ENCODE peak calls at places on chromosomes 13 and 19, in nine cellular contexts. One of them, this sample, is unnamed.
A peak's percentile ranks its signal among the peaks of the same experiment; 100 is the strongest.

GRCh38 chr13:88908896-88909535 is 1237.8 kb downstream of the SLITRK5 start:
- DNase-seq in foreskin fibroblast: no peak
- DNase-seq in GM06990: no peak
- DNase-seq in PC-3: no peak
- DNase-seq in psoas muscle: no peak
- DNase-seq in gastrocnemius medialis: no peak
- DNase-seq in neural progenitor cell: peak; percentile 4
- DNase-seq in cardiac fibroblast: no peak
- DNase-seq in thoracic aorta: no peak
- DNase-seq in this sample: no peak

GRCh38 chr19:41439441-41440222 is at the start of gene DMAC2:
- DNase-seq in foreskin fibroblast: peak; percentile 95
- DNase-seq in GM06990: peak; percentile 93
- DNase-seq in PC-3: peak; percentile 97
- DNase-seq in psoas muscle: peak; percentile 98
- DNase-seq in gastrocnemius medialis: peak; percentile 97
- DNase-seq in neural progenitor cell: peak; percentile 99
- DNase-seq in cardiac fibroblast: peak; percentile 99
- DNase-seq in thoracic aorta: peak; percentile 96
- DNase-seq in this sample: peak; percentile 80

GRCh38 chr13:36820222-36820621 is 1.2 kb downstream of the RFXAP start:
- DNase-seq in foreskin fibroblast: no peak
- DNase-seq in GM06990: peak; percentile 41
- DNase-seq in PC-3: no peak
- DNase-seq in psoas muscle: no peak
- DNase-seq in gastrocnemius medialis: no peak
- DNase-seq in neural progenitor cell: no peak
- DNase-seq in cardiac fibroblast: peak; percentile 21
- DNase-seq in thoracic aorta: no peak
- DNase-seq in this sample: no peak

GRCh38 chr13:34638897-34639296 is 303.2 kb upstream of the NBEA start:
- DNase-seq in foreskin fibroblast: no peak
- DNase-seq in GM06990: no peak
- DNase-seq in PC-3: no peak
- DNase-seq in psoas muscle: no peak
- DNase-seq in gastrocnemius medialis: no peak
- DNase-seq in neural progenitor cell: peak; percentile 30
- DNase-seq in cardiac fibroblast: no peak
- DNase-seq in thoracic aorta: no peak
- DNase-seq in this sample: no peak

GRCh38 chr13:45393941-45394570 is 24.1 kb downstream of the SLC25A30 start:
- DNase-seq in foreskin fibroblast: peak; percentile 45
- DNase-seq in GM06990: no peak
- DNase-seq in PC-3: peak; percentile 56
- DNase-seq in psoas muscle: no peak
- DNase-seq in gastrocnemius medialis: peak; percentile 28
- DNase-seq in neural progenitor cell: peak; percentile 74
- DNase-seq in cardiac fibroblast: peak; percentile 63
- DNase-seq in thoracic aorta: no peak
- DNase-seq in this sample: no peak

GRCh38 chr19:3586124-3586626 is 897 bp downstream of the GIPC3 start:
- DNase-seq in foreskin fibroblast: no peak
- DNase-seq in GM06990: no peak
- DNase-seq in PC-3: no peak
- DNase-seq in psoas muscle: no peak
- DNase-seq in gastrocnemius medialis: no peak
- DNase-seq in neural progenitor cell: peak; percentile 79
- DNase-seq in cardiac fibroblast: no peak
- DNase-seq in thoracic aorta: no peak
- DNase-seq in this sample: no peak

GRCh38 chr13:23868521-23868920 is 20.7 kb downstream of the MIPEP start:
- DNase-seq in foreskin fibroblast: peak; percentile 38
- DNase-seq in GM06990: no peak
- DNase-seq in PC-3: peak; percentile 90
- DNase-seq in psoas muscle: no peak
- DNase-seq in gastrocnemius medialis: no peak
- DNase-seq in neural progenitor cell: no peak
- DNase-seq in cardiac fibroblast: peak; percentile 93
- DNase-seq in thoracic aorta: no peak
- DNase-seq in this sample: peak; percentile 59

GRCh38 chr19:3210347-3211017 is 14.0 kb upstream of the CELF5 start:
- DNase-seq in foreskin fibroblast: peak; percentile 15
- DNase-seq in GM06990: peak; percentile 56
- DNase-seq in PC-3: peak; percentile 35
- DNase-seq in psoas muscle: peak; percentile 77
- DNase-seq in gastrocnemius medialis: no peak
- DNase-seq in neural progenitor cell: peak; percentile 61
- DNase-seq in cardiac fibroblast: peak; percentile 47
- DNase-seq in thoracic aorta: no peak
- DNase-seq in this sample: no peak

GRCh38 chr13:46797468-46798237 is 692 bp upstream of the ESD start:
- DNase-seq in foreskin fibroblast: peak; percentile 18
- DNase-seq in GM06990: no peak
- DNase-seq in PC-3: no peak
- DNase-seq in psoas muscle: no peak
- DNase-seq in gastrocnemius medialis: no peak
- DNase-seq in neural progenitor cell: peak; percentile 6
- DNase-seq in cardiac fibroblast: no peak
- DNase-seq in thoracic aorta: no peak
- DNase-seq in this sample: no peak

GRCh38 chr13:75418997-75419396 is 63.0 kb downstream of the TBC1D4 start:
- DNase-seq in foreskin fibroblast: no peak
- DNase-seq in GM06990: no peak
- DNase-seq in PC-3: no peak
- DNase-seq in psoas muscle: no peak
- DNase-seq in gastrocnemius medialis: no peak
- DNase-seq in neural progenitor cell: no peak
- DNase-seq in cardiac fibroblast: peak; percentile 42
- DNase-seq in thoracic aorta: no peak
- DNase-seq in this sample: no peak

GRCh38 chr19:42095814-42096230 is 19.9 kb downstream of the ZNF574 start:
- DNase-seq in foreskin fibroblast: no peak
- DNase-seq in GM06990: no peak
- DNase-seq in PC-3: no peak
- DNase-seq in psoas muscle: no peak
- DNase-seq in gastrocnemius medialis: no peak
- DNase-seq in neural progenitor cell: peak; percentile 83
- DNase-seq in cardiac fibroblast: no peak
- DNase-seq in thoracic aorta: no peak
- DNase-seq in this sample: no peak

GRCh38 chr19:49929121-49929610 is at the start of the genes ATF5 and NUP62:
- DNase-seq in foreskin fibroblast: peak; percentile 67
- DNase-seq in GM06990: peak; percentile 93
- DNase-seq in PC-3: peak; percentile 90
- DNase-seq in psoas muscle: peak; percentile 95
- DNase-seq in gastrocnemius medialis: peak; percentile 66
- DNase-seq in neural progenitor cell: peak; percentile 93
- DNase-seq in cardiac fibroblast: peak; percentile 89
- DNase-seq in thoracic aorta: peak; percentile 60
- DNase-seq in this sample: no peak

GRCh38 chr19:49925486-49925885 is 3.5 kb upstream of the ATF5 start:
- DNase-seq in foreskin fibroblast: no peak
- DNase-seq in GM06990: no peak
- DNase-seq in PC-3: no peak
- DNase-seq in psoas muscle: no peak
- DNase-seq in gastrocnemius medialis: no peak
- DNase-seq in neural progenitor cell: no peak
- DNase-seq in cardiac fibroblast: no peak
- DNase-seq in thoracic aorta: no peak
- DNase-seq in this sample: no peak

GRCh38 chr19:49926520-49926919 is 2.5 kb upstream of the ATF5 start:
- DNase-seq in foreskin fibroblast: no peak
- DNase-seq in GM06990: no peak
- DNase-seq in PC-3: no peak
- DNase-seq in psoas muscle: no peak
- DNase-seq in gastrocnemius medialis: no peak
- DNase-seq in neural progenitor cell: no peak
- DNase-seq in cardiac fibroblast: no peak
- DNase-seq in thoracic aorta: no peak
- DNase-seq in this sample: no peak

GRCh38 chr19:49929611-49930482 is 543 bp upstream of the NUP62 start:
- DNase-seq in foreskin fibroblast: peak; percentile 94
- DNase-seq in GM06990: peak; percentile 93
- DNase-seq in PC-3: peak; percentile 98
- DNase-seq in psoas muscle: peak; percentile 95
- DNase-seq in gastrocnemius medialis: peak; percentile 91
- DNase-seq in neural progenitor cell: peak; percentile 98
- DNase-seq in cardiac fibroblast: peak; percentile 99
- DNase-seq in thoracic aorta: peak; percentile 84
- DNase-seq in this sample: peak; percentile 72

DNA sequence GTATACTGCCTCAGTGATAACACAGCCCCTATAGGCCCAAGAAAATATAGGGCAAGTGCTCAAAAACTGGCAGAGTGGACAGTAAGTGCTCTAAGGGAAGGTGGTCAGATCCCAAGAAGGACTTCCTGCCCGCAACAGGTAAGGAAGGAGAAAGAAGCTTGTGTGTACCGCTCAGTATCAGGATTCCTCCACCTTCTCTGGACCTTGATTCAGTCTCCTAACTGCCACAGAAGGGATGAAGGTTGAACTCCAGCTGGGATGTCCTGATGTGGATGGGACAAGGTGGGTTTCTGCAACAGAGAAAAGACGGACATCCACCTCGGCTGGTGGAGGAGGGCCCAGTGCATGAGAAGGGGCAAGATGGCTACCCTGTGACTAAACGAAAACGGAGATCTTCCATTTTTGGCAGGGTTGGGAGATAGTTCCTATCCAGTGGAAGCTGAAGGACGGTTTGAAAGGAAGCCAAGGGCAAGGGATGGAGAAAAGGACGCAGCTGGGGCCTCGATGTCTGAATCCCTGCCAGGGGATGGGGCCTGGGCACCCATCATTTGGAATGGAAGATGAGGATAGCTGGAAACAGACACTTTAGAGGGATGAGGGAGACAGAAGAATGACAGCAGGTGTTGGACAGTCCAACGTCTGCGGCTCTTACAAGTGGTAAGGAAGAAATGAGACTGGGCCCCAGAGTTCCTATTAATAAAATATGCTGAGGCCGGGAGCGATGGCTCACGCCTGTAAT is 1.3 kb upstream of the ATF5 start:
- DNase-seq in foreskin fibroblast: no peak
- DNase-seq in GM06990: no peak
- DNase-seq in PC-3: no peak
- DNase-seq in psoas muscle: no peak
- DNase-seq in gastrocnemius medialis: no peak
- DNase-seq in neural progenitor cell: no peak
- DNase-seq in cardiac fibroblast: no peak
- DNase-seq in thoracic aorta: no peak
- DNase-seq in this sample: no peak
- H3K4me3 ChIP-seq in foreskin fibroblast: peak overlapping the region; percentile 14
- H3K4me3 ChIP-seq in GM06990: peak overlapping the region; percentile 87
- H3K4me3 ChIP-seq in PC-3: peak overlapping the region; percentile 81
- H3K4me3 ChIP-seq in psoas muscle: peak overlapping the region; percentile 98
- H3K4me3 ChIP-seq in gastrocnemius medialis: peak overlapping the region; percentile 96
- H3K4me3 ChIP-seq in neural progenitor cell: peak overlapping the region; percentile 76
- H3K4me3 ChIP-seq in cardiac fibroblast: no peak overlapping the region
- H3K4me3 ChIP-seq in thoracic aorta: no peak overlapping the region
- H3K4me3 ChIP-seq in this sample: peak overlapping the region; percentile 25

GRCh38 chr13:95356916-95357315 is 55.7 kb upstream of the ABCC4 start:
- DNase-seq in foreskin fibroblast: no peak
- DNase-seq in GM06990: no peak
- DNase-seq in PC-3: no peak
- DNase-seq in psoas muscle: no peak
- DNase-seq in gastrocnemius medialis: no peak
- DNase-seq in neural progenitor cell: no peak
- DNase-seq in cardiac fibroblast: no peak
- DNase-seq in thoracic aorta: no peak
- DNase-seq in this sample: no peak
- H3K4me3 ChIP-seq in foreskin fibroblast: no peak overlapping the region
- H3K4me3 ChIP-seq in GM06990: no peak overlapping the region
- H3K4me3 ChIP-seq in PC-3: no peak overlapping the region
- H3K4me3 ChIP-seq in psoas muscle: no peak overlapping the region
- H3K4me3 ChIP-seq in gastrocnemius medialis: no peak overlapping the region
- H3K4me3 ChIP-seq in neural progenitor cell: no peak overlapping the region
- H3K4me3 ChIP-seq in cardiac fibroblast: no peak overlapping the region
- H3K4me3 ChIP-seq in thoracic aorta: no peak overlapping the region
- H3K4me3 ChIP-seq in this sample: no peak overlapping the region

GRCh38 chr13:101111894-101112293 is 304.4 kb downstream of the NALCN start:
- DNase-seq in foreskin fibroblast: no peak
- DNase-seq in GM06990: no peak
- DNase-seq in PC-3: peak; percentile 23
- DNase-seq in psoas muscle: no peak
- DNase-seq in gastrocnemius medialis: no peak
- DNase-seq in neural progenitor cell: no peak
- DNase-seq in cardiac fibroblast: no peak
- DNase-seq in thoracic aorta: no peak
- DNase-seq in this sample: no peak

DNA sequence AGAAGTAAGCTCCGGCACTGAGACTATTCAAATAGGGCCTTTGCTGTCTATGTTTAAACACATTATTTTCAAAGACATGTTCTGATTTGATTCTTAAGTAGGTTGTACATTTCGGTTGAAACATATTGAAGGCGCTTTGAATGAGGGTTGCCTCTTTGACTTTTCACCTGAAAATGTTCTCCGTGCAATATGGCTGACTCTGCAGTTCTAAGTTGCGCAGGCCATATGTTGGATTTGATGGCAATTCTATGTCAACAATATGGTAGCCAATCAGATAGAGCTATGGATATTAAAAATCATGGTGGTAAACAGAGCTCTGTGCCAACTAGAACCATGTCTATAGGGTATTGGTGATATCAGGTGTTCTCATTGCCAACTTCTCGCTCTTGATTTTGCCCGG is 307.3 kb downstream of the NALCN start:
- DNase-seq in foreskin fibroblast: no peak
- DNase-seq in GM06990: no peak
- DNase-seq in PC-3: no peak
- DNase-seq in psoas muscle: no peak
- DNase-seq in gastrocnemius medialis: no peak
- DNase-seq in neural progenitor cell: no peak
- DNase-seq in cardiac fibroblast: no peak
- DNase-seq in thoracic aorta: no peak
- DNase-seq in this sample: no peak
- H3K4me3 ChIP-seq in foreskin fibroblast: no peak overlapping the region
- H3K4me3 ChIP-seq in GM06990: no peak overlapping the region
- H3K4me3 ChIP-seq in PC-3: no peak overlapping the region
- H3K4me3 ChIP-seq in psoas muscle: no peak overlapping the region
- H3K4me3 ChIP-seq in gastrocnemius medialis: no peak overlapping the region
- H3K4me3 ChIP-seq in neural progenitor cell: no peak overlapping the region
- H3K4me3 ChIP-seq in cardiac fibroblast: no peak overlapping the region
- H3K4me3 ChIP-seq in thoracic aorta: no peak overlapping the region
- H3K4me3 ChIP-seq in this sample: no peak overlapping the region

GRCh38 chr19:11422163-11423068 is 3.3 kb upstream of the RGL3 start:
- DNase-seq in foreskin fibroblast: peak; percentile 55
- DNase-seq in GM06990: peak; percentile 88
- DNase-seq in PC-3: no peak
- DNase-seq in psoas muscle: peak; percentile 86
- DNase-seq in gastrocnemius medialis: peak; percentile 52
- DNase-seq in neural progenitor cell: peak; percentile 64
- DNase-seq in cardiac fibroblast: peak; percentile 68
- DNase-seq in thoracic aorta: no peak
- DNase-seq in this sample: no peak
- H3K4me3 ChIP-seq in foreskin fibroblast: peak overlapping the region; percentile 20
- H3K4me3 ChIP-seq in GM06990: peak overlapping the region; percentile 43
- H3K4me3 ChIP-seq in PC-3: no peak overlapping the region
- H3K4me3 ChIP-seq in psoas muscle: peak overlapping the region; percentile 45
- H3K4me3 ChIP-seq in gastrocnemius medialis: no peak overlapping the region
- H3K4me3 ChIP-seq in neural progenitor cell: peak overlapping the region; percentile 30
- H3K4me3 ChIP-seq in cardiac fibroblast: peak overlapping the region; percentile 14
- H3K4me3 ChIP-seq in thoracic aorta: peak overlapping the region; percentile 68
- H3K4me3 ChIP-seq in this sample: peak overlapping the region; percentile 20

This sample was measured in AG04449.